ENCODE peak calls at places on chromosomes 3 and 15, in four cellular contexts. One of them, this sample, is unnamed.

GRCh38 chr15:64146041-64146440 is 5.5 kb upstream of the SNX22 start:
- DNase-seq in activated naive CD4-positive, alpha-beta T cell treated with anti-CD3 and anti-CD28 coated beads, Interleukin-2, amount 50 U/mL, for 16 hours: no peak
- DNase-seq in HTR-8/SVneo: no peak
- DNase-seq in coronary artery: peak
- DNase-seq in this sample: no peak

GRCh38 chr3:151553873-151554272 is 93.0 kb upstream of the IGSF10 start:
- DNase-seq in activated naive CD4-positive, alpha-beta T cell treated with anti-CD3 and anti-CD28 coated beads, Interleukin-2, amount 50 U/mL, for 16 hours: no peak
- DNase-seq in HTR-8/SVneo: no peak
- DNase-seq in coronary artery: no peak
- DNase-seq in this sample: no peak

GRCh38 chr3:138625707-138626365 is 17.3 kb downstream of the FAIM start:
- DNase-seq in activated naive CD4-positive, alpha-beta T cell treated with anti-CD3 and anti-CD28 coated beads, Interleukin-2, amount 50 U/mL, for 16 hours: no peak
- DNase-seq in HTR-8/SVneo: peak
- DNase-seq in coronary artery: no peak
- DNase-seq in this sample: no peak

GRCh38 chr3:47989981-47990440 is 26.2 kb downstream of the MAP4 start:
- DNase-seq in activated naive CD4-positive, alpha-beta T cell treated with anti-CD3 and anti-CD28 coated beads, Interleukin-2, amount 50 U/mL, for 16 hours: peak
- DNase-seq in HTR-8/SVneo: peak
- DNase-seq in coronary artery: peak
- DNase-seq in this sample: peak

GRCh38 chr3:13655074-13655913 is 106.4 kb downstream of the FBLN2 start:
- DNase-seq in activated naive CD4-positive, alpha-beta T cell treated with anti-CD3 and anti-CD28 coated beads, Interleukin-2, amount 50 U/mL, for 16 hours: peak
- DNase-seq in HTR-8/SVneo: peak
- DNase-seq in coronary artery: no peak
- DNase-seq in this sample: peak

GRCh38 chr3:52798978-52799476 is 4.4 kb downstream of the ITIH3 start:
- DNase-seq in activated naive CD4-positive, alpha-beta T cell treated with anti-CD3 and anti-CD28 coated beads, Interleukin-2, amount 50 U/mL, for 16 hours: no peak
- DNase-seq in HTR-8/SVneo: peak
- DNase-seq in coronary artery: no peak
- DNase-seq in this sample: no peak

GRCh38 chr3:39388741-39389248 is 5.6 kb downstream of the SLC25A38 start:
- DNase-seq in activated naive CD4-positive, alpha-beta T cell treated with anti-CD3 and anti-CD28 coated beads, Interleukin-2, amount 50 U/mL, for 16 hours: no peak
- DNase-seq in HTR-8/SVneo: no peak
- DNase-seq in coronary artery: no peak
- DNase-seq in this sample: no peak

GRCh38 chr3:47443611-47443995 is 32.1 kb downstream of the SCAP start:
- DNase-seq in activated naive CD4-positive, alpha-beta T cell treated with anti-CD3 and anti-CD28 coated beads, Interleukin-2, amount 50 U/mL, for 16 hours: no peak
- DNase-seq in HTR-8/SVneo: no peak
- DNase-seq in coronary artery: no peak
- DNase-seq in this sample: no peak

GRCh38 chr15:57118013-57118799 is 199.8 kb downstream of the TCF12 start:
- DNase-seq in activated naive CD4-positive, alpha-beta T cell treated with anti-CD3 and anti-CD28 coated beads, Interleukin-2, amount 50 U/mL, for 16 hours: no peak
- DNase-seq in HTR-8/SVneo: no peak
- DNase-seq in coronary artery: no peak
- DNase-seq in this sample: no peak

GRCh38 chr3:46168583-46168982 is 39.5 kb downstream of the CCR1 start:
- DNase-seq in activated naive CD4-positive, alpha-beta T cell treated with anti-CD3 and anti-CD28 coated beads, Interleukin-2, amount 50 U/mL, for 16 hours: no peak
- DNase-seq in HTR-8/SVneo: no peak
- DNase-seq in coronary artery: no peak
- DNase-seq in this sample: no peak

GRCh38 chr3:169389925-169390253 is 273.6 kb downstream of the MECOM start:
- DNase-seq in activated naive CD4-positive, alpha-beta T cell treated with anti-CD3 and anti-CD28 coated beads, Interleukin-2, amount 50 U/mL, for 16 hours: no peak
- DNase-seq in HTR-8/SVneo: no peak
- DNase-seq in coronary artery: no peak
- DNase-seq in this sample: no peak

GRCh38 chr15:66369773-66370651 is 13.5 kb upstream of the TIPIN start:
- DNase-seq in activated naive CD4-positive, alpha-beta T cell treated with anti-CD3 and anti-CD28 coated beads, Interleukin-2, amount 50 U/mL, for 16 hours: peak
- DNase-seq in HTR-8/SVneo: no peak
- DNase-seq in coronary artery: no peak
- DNase-seq in this sample: no peak

GRCh38 chr3:115626711-115627110 is 3.4 kb downstream of the GAP43 start:
- DNase-seq in activated naive CD4-positive, alpha-beta T cell treated with anti-CD3 and anti-CD28 coated beads, Interleukin-2, amount 50 U/mL, for 16 hours: no peak
- DNase-seq in HTR-8/SVneo: no peak
- DNase-seq in coronary artery: no peak
- DNase-seq in this sample: no peak

GRCh38 chr3:150348500-150348899 is 59.6 kb upstream of the TSC22D2 start:
- DNase-seq in activated naive CD4-positive, alpha-beta T cell treated with anti-CD3 and anti-CD28 coated beads, Interleukin-2, amount 50 U/mL, for 16 hours: no peak
- DNase-seq in HTR-8/SVneo: peak
- DNase-seq in coronary artery: peak
- DNase-seq in this sample: no peak

GRCh38 chr3:40237892-40238571 is 71.5 kb upstream of the EIF1B start:
- DNase-seq in activated naive CD4-positive, alpha-beta T cell treated with anti-CD3 and anti-CD28 coated beads, Interleukin-2, amount 50 U/mL, for 16 hours: no peak
- DNase-seq in HTR-8/SVneo: no peak
- DNase-seq in coronary artery: no peak
- DNase-seq in this sample: no peak

GRCh38 chr15:59436774-59437472 is 1.1 kb upstream of the FAM81A start:
- DNase-seq in activated naive CD4-positive, alpha-beta T cell treated with anti-CD3 and anti-CD28 coated beads, Interleukin-2, amount 50 U/mL, for 16 hours: no peak
- DNase-seq in HTR-8/SVneo: no peak
- DNase-seq in coronary artery: no peak
- DNase-seq in this sample: no peak

GRCh38 chr3:53195602-53196574 is 34.9 kb downstream of the PRKCD start:
- DNase-seq in activated naive CD4-positive, alpha-beta T cell treated with anti-CD3 and anti-CD28 coated beads, Interleukin-2, amount 50 U/mL, for 16 hours: peak
- DNase-seq in HTR-8/SVneo: peak
- DNase-seq in coronary artery: no peak
- DNase-seq in this sample: peak

GRCh38 chr3:15638193-15638890 is 36.8 kb downstream of the BTD start:
- DNase-seq in activated naive CD4-positive, alpha-beta T cell treated with anti-CD3 and anti-CD28 coated beads, Interleukin-2, amount 50 U/mL, for 16 hours: no peak
- DNase-seq in HTR-8/SVneo: no peak
- DNase-seq in coronary artery: no peak
- DNase-seq in this sample: no peak

GRCh38 chr15:67999320-68000100 is 54.6 kb upstream of the PIAS1 start:
- DNase-seq in activated naive CD4-positive, alpha-beta T cell treated with anti-CD3 and anti-CD28 coated beads, Interleukin-2, amount 50 U/mL, for 16 hours: no peak
- DNase-seq in HTR-8/SVneo: peak
- DNase-seq in coronary artery: no peak
- DNase-seq in this sample: no peak

GRCh38 chr3:136075218-136075808 is 109.8 kb downstream of the PPP2R3A start:
- DNase-seq in activated naive CD4-positive, alpha-beta T cell treated with anti-CD3 and anti-CD28 coated beads, Interleukin-2, amount 50 U/mL, for 16 hours: peak
- DNase-seq in HTR-8/SVneo: peak
- DNase-seq in coronary artery: no peak
- DNase-seq in this sample: peak

GRCh38 chr3:61117045-61117898 is 134.0 kb downstream of the FHIT start:
- DNase-seq in activated naive CD4-positive, alpha-beta T cell treated with anti-CD3 and anti-CD28 coated beads, Interleukin-2, amount 50 U/mL, for 16 hours: no peak
- DNase-seq in HTR-8/SVneo: no peak
- DNase-seq in coronary artery: no peak
- DNase-seq in this sample: no peak

GRCh38 chr3:36063992-36064391 is 316.3 kb upstream of the STAC start:
- DNase-seq in activated naive CD4-positive, alpha-beta T cell treated with anti-CD3 and anti-CD28 coated beads, Interleukin-2, amount 50 U/mL, for 16 hours: no peak
- DNase-seq in HTR-8/SVneo: no peak
- DNase-seq in coronary artery: no peak
- DNase-seq in this sample: no peak

GRCh38 chr15:72495007-72495406 is 20.9 kb downstream of the ARIH1 start:
- DNase-seq in activated naive CD4-positive, alpha-beta T cell treated with anti-CD3 and anti-CD28 coated beads, Interleukin-2, amount 50 U/mL, for 16 hours: no peak
- DNase-seq in HTR-8/SVneo: no peak
- DNase-seq in coronary artery: no peak
- DNase-seq in this sample: no peak

GRCh38 chr3:128482857-128483656 is 9.9 kb downstream of the GATA2 start:
- DNase-seq in activated naive CD4-positive, alpha-beta T cell treated with anti-CD3 and anti-CD28 coated beads, Interleukin-2, amount 50 U/mL, for 16 hours: no peak
- DNase-seq in HTR-8/SVneo: peak
- DNase-seq in coronary artery: no peak
- DNase-seq in this sample: no peak

GRCh38 chr15:63076136-63077005 is 33.8 kb downstream of the TPM1 start:
- DNase-seq in activated naive CD4-positive, alpha-beta T cell treated with anti-CD3 and anti-CD28 coated beads, Interleukin-2, amount 50 U/mL, for 16 hours: no peak
- DNase-seq in HTR-8/SVneo: no peak
- DNase-seq in coronary artery: no peak
- DNase-seq in this sample: no peak

GRCh38 chr3:194046995-194047681 is 88.8 kb upstream of the HES1 start:
- DNase-seq in activated naive CD4-positive, alpha-beta T cell treated with anti-CD3 and anti-CD28 coated beads, Interleukin-2, amount 50 U/mL, for 16 hours: no peak
- DNase-seq in HTR-8/SVneo: no peak
- DNase-seq in coronary artery: no peak
- DNase-seq in this sample: no peak

GRCh38 chr3:179957264-179957845 is 79.4 kb downstream of the PEX5L start:
- DNase-seq in activated naive CD4-positive, alpha-beta T cell treated with anti-CD3 and anti-CD28 coated beads, Interleukin-2, amount 50 U/mL, for 16 hours: no peak
- DNase-seq in HTR-8/SVneo: no peak
- DNase-seq in coronary artery: no peak
- DNase-seq in this sample: no peak

GRCh38 chr3:172707967-172708366 is 2.9 kb downstream of the NCEH1 start:
- DNase-seq in activated naive CD4-positive, alpha-beta T cell treated with anti-CD3 and anti-CD28 coated beads, Interleukin-2, amount 50 U/mL, for 16 hours: no peak
- DNase-seq in HTR-8/SVneo: no peak
- DNase-seq in coronary artery: no peak
- DNase-seq in this sample: no peak

GRCh38 chr3:157417247-157417646 is 19.4 kb upstream of the PTX3 start:
- DNase-seq in activated naive CD4-positive, alpha-beta T cell treated with anti-CD3 and anti-CD28 coated beads, Interleukin-2, amount 50 U/mL, for 16 hours: no peak
- DNase-seq in HTR-8/SVneo: no peak
- DNase-seq in coronary artery: no peak
- DNase-seq in this sample: no peak